ENCODE peak calls at places on chromosomes 1 and 21, in four cellular contexts. Z is H1, Y is HepG2, S is endothelial cell of umbilical vein. F is an unnamed sample.

GRCh38 chr1:68819190-68819829 is 322.4 kb upstream of the DEPDC1 start:
- DNase-seq in Y (no peak), S (no peak), Z (peak; percentile 1), F (peak; percentile 11)

GRCh38 chr1:6359568-6360496 is 33.7 kb downstream of the ACOT7 start:
- DNase-seq in Z (no peak), S (peak; percentile 88), Y (peak; percentile 93), F (peak; percentile 70)

GRCh38 chr1:42335809-42336518 is 929 bp upstream of the FOXJ3 start:
- DNase-seq in Z (no peak), Y (peak; percentile 60), S (peak; percentile 39), F (peak; percentile 26)

GRCh38 chr1:54653036-54653435 is 11.4 kb downstream of the MROH7 start:
- DNase-seq in Y (no peak), Z (no peak), S (no peak), F (no peak)

GRCh38 chr1:23551849-23552248 is 7.5 kb downstream of the ID3 start:
- DNase-seq in Y (no peak), Z (no peak), S (no peak), F (no peak)

GRCh38 chr1:231162970-231163830 is 1.3 kb downstream of the TRIM67 start:
- DNase-seq in Z (no peak), Y (no peak), S (no peak), F (no peak)

GRCh38 chr1:224632381-224632871 is 16.3 kb downstream of the CNIH3 start:
- DNase-seq in Z (no peak), S (peak; percentile 74), Y (no peak), F (no peak)

GRCh38 chr1:201266774-201267173 is 16.5 kb upstream of the PKP1 start:
- DNase-seq in Y (no peak), Z (no peak), S (no peak), F (peak; percentile 50)

GRCh38 chr21:34669149-34669879 is 520 bp downstream of the CLIC6 start:
- DNase-seq in Z (no peak), S (no peak), Y (no peak), F (no peak)

GRCh38 chr1:50570064-50570463 is 146.8 kb upstream of the DMRTA2 start:
- DNase-seq in S (no peak), Z (no peak), Y (peak; percentile 29), F (no peak)

GRCh38 chr1:156948708-156949107 is 28.3 kb downstream of the LRRC71 start:
- DNase-seq in Y (no peak), S (no peak), Z (no peak), F (no peak)

GRCh38 chr1:186620951-186621350 is 59.3 kb downstream of the PTGS2 start:
- DNase-seq in Z (no peak), S (no peak), Y (no peak), F (peak; percentile 61)

GRCh38 chr1:8712413-8713229 is 104.8 kb downstream of the RERE start:
- DNase-seq in Y (peak; percentile 87), S (peak; percentile 96), Z (no peak), F (peak; percentile 86)

GRCh38 chr1:118984990-118985608 is 3.0 kb downstream of the TBX15 start:
- DNase-seq in S (no peak), Z (no peak), Y (no peak), F (no peak)

GRCh38 chr1:16171314-16172223 is 15.7 kb upstream of the EPHA2 start:
- DNase-seq in Z (no peak), S (no peak), Y (no peak), F (no peak)

GRCh38 chr1:58836396-58836795 is 52.5 kb upstream of the JUN start:
- DNase-seq in Y (no peak), S (peak; percentile 47), Z (no peak), F (no peak)

GRCh38 chr1:119556423-119556822 is 49.4 kb downstream of the HSD3B1 start:
- DNase-seq in Y (no peak), Z (no peak), S (no peak), F (no peak)

GRCh38 chr1:161122967-161123366 is 5.1 kb downstream of the NIT1 start:
- DNase-seq in Z (no peak), Y (no peak), S (no peak), F (no peak)

GRCh38 chr1:152946248-152946647 is 758 bp upstream of the SPRR5 start:
- DNase-seq in Y (no peak), S (no peak), Z (no peak), F (no peak)

GRCh38 chr1:15103906-15104305 is 49.6 kb upstream of the TMEM51 start:
- DNase-seq in Y (no peak), S (no peak), Z (no peak), F (no peak)

GRCh38 chr21:18661842-18662241 is 258.3 kb upstream of the TMPRSS15 start:
- DNase-seq in Y (no peak), S (no peak), Z (no peak), F (no peak)

GRCh38 chr21:18666725-18667124 is 263.1 kb upstream of the TMPRSS15 start:
- DNase-seq in Z (no peak), Y (no peak), S (no peak), F (no peak)

DNA sequence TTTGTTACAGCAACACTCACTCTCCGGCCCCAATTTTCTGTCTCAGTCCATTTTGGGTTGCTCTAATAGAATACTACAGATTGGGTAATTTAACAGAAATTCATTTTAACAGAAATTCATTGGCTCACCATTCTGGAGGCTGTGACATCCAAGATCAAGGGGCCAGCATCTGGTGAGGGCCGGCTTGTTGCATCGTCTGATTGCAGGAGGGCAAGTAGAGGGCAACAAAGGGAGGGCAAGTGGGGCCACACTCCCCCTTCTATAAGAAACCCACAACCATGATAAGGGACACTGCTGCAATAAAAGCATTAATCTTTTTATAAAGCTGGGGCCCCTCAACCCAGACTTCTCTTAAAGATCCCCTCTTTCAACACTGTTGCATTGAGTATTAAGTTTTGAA is 260.1 kb upstream of the TMPRSS15 start:
- DNase-seq in Z (no peak), S (no peak), Y (no peak), F (no peak)
- TF ChIP-seq MAX in Z (no peak), S (no peak), Y (no peak), F (no peak)

DNA sequence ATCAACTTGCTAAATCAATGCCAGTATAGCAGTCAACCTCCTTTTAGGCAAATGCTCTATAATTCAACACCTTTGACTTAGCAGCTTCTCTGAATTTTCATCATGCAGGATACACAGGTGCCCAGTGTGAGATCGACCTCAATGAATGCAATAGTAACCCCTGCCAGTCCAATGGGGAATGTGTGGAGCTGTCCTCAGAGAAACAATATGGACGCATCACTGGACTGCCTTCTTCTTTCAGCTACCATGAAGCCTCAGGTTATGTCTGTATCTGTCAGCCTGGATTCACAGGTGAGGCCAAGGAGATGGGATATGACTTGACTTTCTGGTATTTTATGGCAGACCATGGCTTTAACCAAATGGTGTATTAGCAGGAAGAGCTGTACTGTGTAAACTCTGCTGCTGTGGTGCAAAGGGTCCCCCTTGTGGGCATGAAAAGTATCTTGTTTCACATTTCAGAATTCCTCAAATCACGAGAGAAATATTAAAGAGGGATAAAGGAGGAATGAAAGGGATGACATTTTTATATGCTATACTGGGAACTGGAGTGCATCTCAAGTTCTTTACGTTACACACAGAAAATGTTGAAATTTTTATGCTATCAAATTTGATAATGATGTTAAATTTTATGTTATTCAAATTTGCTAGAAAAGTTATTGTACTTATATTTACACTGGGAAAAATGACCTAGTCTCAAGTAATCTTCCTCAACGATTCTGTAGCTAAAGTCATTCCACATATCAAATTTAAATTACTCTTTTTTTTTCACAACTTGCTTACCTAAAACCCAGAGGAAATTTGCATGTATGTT is 88.9 kb downstream of the CRB1 start:
- DNase-seq in Y (peak; percentile 32), S (peak; percentile 49), Z (no peak), F (peak; percentile 62)
- TF ChIP-seq CTCF in Y (peak; percentile 76), S (peak; percentile 52), Z (no peak), F (peak; percentile 50)

DNA sequence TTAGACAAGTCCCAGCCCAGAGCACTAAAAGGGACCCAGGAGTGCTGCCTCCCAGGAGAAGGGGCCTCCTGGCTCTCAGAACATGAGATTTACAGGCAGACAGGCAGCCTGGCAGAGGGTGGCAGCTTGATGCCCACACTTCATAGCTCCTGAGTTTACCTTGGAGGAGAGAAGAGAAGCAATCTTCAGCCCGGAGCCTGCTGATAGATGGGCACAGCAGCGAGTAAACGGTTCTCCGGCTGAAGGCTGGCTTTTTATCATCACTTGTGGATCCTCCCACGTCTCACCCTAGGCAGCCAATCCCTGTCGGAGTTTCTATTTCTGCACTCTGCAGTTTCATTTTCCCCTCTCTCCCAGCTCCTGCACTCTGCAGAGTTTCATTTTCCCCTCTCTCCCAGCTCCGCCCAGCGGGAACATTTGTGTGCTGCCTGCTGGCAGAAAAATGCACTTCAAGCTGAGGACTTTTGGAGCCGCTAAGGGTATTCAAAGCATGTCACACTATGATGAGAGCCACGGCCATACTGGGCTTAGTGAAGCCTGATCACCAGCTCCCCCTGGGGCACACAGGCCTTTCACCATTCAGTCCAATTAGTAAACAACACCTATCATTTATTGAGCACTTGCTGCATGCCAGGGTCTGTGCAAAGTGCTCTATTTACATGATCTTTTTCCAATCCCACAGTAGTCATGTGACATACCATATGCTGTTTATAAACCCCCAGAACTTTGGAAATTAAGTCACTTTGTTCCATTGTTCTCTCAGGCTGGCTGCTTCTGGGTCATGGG is at the start of gene IFI6:
- DNase-seq in S (peak; percentile 98), Y (peak; percentile 96), Z (no peak), F (peak; percentile 94)
- TF ChIP-seq POLR2A in S (peak; percentile 88), Y (peak; percentile 73), Z (no peak), F (no peak)

GRCh38 chr1:11151134-11151533 is 38.0 kb upstream of the ANGPTL7 start:
- DNase-seq in Z (no peak), S (no peak), Y (no peak), F (peak; percentile 20)
- TF ChIP-seq MAX in Z (no peak), S (no peak), Y (no peak), F (no peak)

GRCh38 chr1:116420417-116421200 is 47.6 kb downstream of the ATP1A1 start:
- DNase-seq in Y (peak; percentile 65), Z (no peak), S (no peak), F (no peak)
- TF ChIP-seq CTCF in Y (no peak), Z (no peak), S (no peak), F (no peak)